ENCODE peak calls at places on chromosomes 13 and 19, in five cellular contexts. B is activated T-cell treated with anti-CD3 and anti-CD28 coated beads for 48 hours; Z is activated naive CD4-positive, alpha-beta T cell; Y is pulmonary artery endothelial cell; P is NCI-H1092. C is an unnamed sample.

GRCh38 chr13:108044929-108045328 is 170.4 kb downstream of the LIG4 start:
- DNase-seq in Y (no peak), P (no peak), B (no peak), Z (no peak), C (no peak)

GRCh38 chr19:51365211-51366049 is 758 bp downstream of the ETFB start:
- DNase-seq in Z (no peak), B (no peak), Y (no peak), P (no peak), C (peak; percentile 26)

GRCh38 chr19:28456264-28456663 is 756.7 kb downstream of the UQCRFS1 start:
- DNase-seq in P (no peak), B (no peak), Y (no peak), Z (no peak), C (peak; percentile 13)

GRCh38 chr19:42433503-42434260 is 6.5 kb upstream of the LIPE start:
- DNase-seq in P (no peak), B (peak; percentile 51), Z (no peak), Y (no peak), C (peak; percentile 79)

GRCh38 chr13:80259159-80259558 is 81.8 kb downstream of the SPRY2 start:
- DNase-seq in B (no peak), P (no peak), Z (no peak), Y (no peak), C (no peak)

GRCh38 chr19:41541990-41542584 is 33.9 kb upstream of the CEACAM21 start:
- DNase-seq in B (peak; percentile 70), Y (no peak), Z (peak; percentile 32), P (peak; percentile 4), C (peak; percentile 88)

GRCh38 chr13:113170503-113170902 is 12.1 kb downstream of the PROZ start:
- DNase-seq in B (no peak), P (no peak), Y (peak; percentile 68), Z (no peak), C (no peak)

GRCh38 chr19:39507715-39508364 is 7.1 kb upstream of the SELENOV start:
- DNase-seq in P (no peak), Z (no peak), B (no peak), Y (no peak), C (no peak)

GRCh38 chr19:46372901-46373572 is 26.1 kb downstream of the PPP5C start:
- DNase-seq in B (no peak), P (no peak), Y (no peak), Z (no peak), C (no peak)